ENCODE peak calls at places on chromosomes 16 and 17, in four cellular contexts. Z is RPMI8226, G is A549, R is body of pancreas. I is an unnamed sample.

GRCh38 chr17:64036198-64036922 is 15.9 kb upstream of the ICAM2 start:
- DNase-seq in R (no peak), G (peak), Z (no peak), I (no peak)

GRCh38 chr16:70715113-70715711 is 29.4 kb upstream of the MTSS2 start:
- DNase-seq in R (peak), Z (no peak), G (peak), I (peak)

GRCh38 chr17:73723317-73723716 is 79.1 kb upstream of the SDK2 start:
- DNase-seq in R (no peak), Z (no peak), G (no peak), I (no peak)

GRCh38 chr17:39196820-39197331 is 593 bp downstream of the CACNB1 start:
- DNase-seq in R (no peak), Z (peak), G (peak), I (peak)

GRCh38 chr17:258045-258734 is 76.7 kb upstream of the DOC2B start:
- DNase-seq in Z (no peak), R (peak), G (no peak), I (no peak)

GRCh38 chr17:82416771-82417170 is 1.4 kb upstream of the HEXD start:
- DNase-seq in R (no peak), Z (peak), G (peak), I (no peak)

GRCh38 chr17:32536736-32537646 is 50.2 kb downstream of the CDK5R1 start:
- DNase-seq in G (no peak), Z (peak), R (no peak), I (no peak)

GRCh38 chr16:4290236-4290830 is 17.5 kb upstream of the TFAP4 start:
- DNase-seq in Z (no peak), R (no peak), G (peak), I (no peak)

GRCh38 chr16:6483634-6484033 is 849.0 kb upstream of the RBFOX1 start:
- DNase-seq in G (no peak), R (no peak), Z (no peak), I (no peak)

GRCh38 chr17:63364387-63364786 is 81.7 kb downstream of the CYB561 start:
- DNase-seq in G (no peak), R (no peak), Z (peak), I (no peak)

GRCh38 chr17:39813631-39814030 is 50.5 kb downstream of the IKZF3 start:
- DNase-seq in R (no peak), Z (no peak), G (no peak), I (no peak)

GRCh38 chr16:14286381-14287230 is 215.5 kb downstream of the MRTFB start:
- DNase-seq in G (no peak), R (no peak), Z (peak), I (no peak)

GRCh38 chr17:354651-355556 is 2.3 kb upstream of the RPH3AL start:
- DNase-seq in Z (no peak), G (peak), R (no peak), I (no peak)

GRCh38 chr17:1767358-1767757 is 5.5 kb downstream of the SERPINF1 start:
- DNase-seq in Z (no peak), G (no peak), R (no peak), I (no peak)

GRCh38 chr16:57519796-57520360 is 16.5 kb downstream of the CCDC102A start:
- DNase-seq in Z (peak), R (peak), G (peak), I (peak)

GRCh38 chr16:84947022-84947421 is 64.3 kb downstream of the ZDHHC7 start:
- DNase-seq in R (no peak), Z (peak), G (no peak), I (no peak)

GRCh38 chr16:87380875-87381274 is 2.7 kb downstream of the FBXO31 start:
- DNase-seq in G (no peak), R (no peak), Z (no peak), I (no peak)

GRCh38 chr17:6024576-6024975 is 45.6 kb upstream of the WSCD1 start:
- DNase-seq in G (no peak), Z (no peak), R (no peak), I (no peak)

GRCh38 chr17:80892019-80892855 is 99.4 kb upstream of the CHMP6 start:
- DNase-seq in R (no peak), G (peak), Z (no peak), I (no peak)

GRCh38 chr17:40178021-40178601 is 841 bp downstream of the RAPGEFL1 start:
- DNase-seq in R (no peak), G (no peak), Z (no peak), I (no peak)

GRCh38 chr17:38748329-38749221 is at the start of gene PCGF2:
- DNase-seq in Z (peak), R (peak), G (peak), I (peak)

GRCh38 chr17:80109713-80110446 is 8.5 kb downstream of the GAA start:
- DNase-seq in G (no peak), Z (no peak), R (no peak), I (no peak)

GRCh38 chr16:85878875-85879274 is 20.1 kb upstream of the IRF8 start:
- DNase-seq in Z (no peak), R (no peak), G (peak), I (peak)

GRCh38 chr17:73297934-73298861 is 13.6 kb downstream of the CDC42EP4 start:
- DNase-seq in Z (no peak), G (no peak), R (no peak), I (peak)

GRCh38 chr16:57977418-57978069 is 6.6 kb upstream of the CNGB1 start:
- DNase-seq in G (peak), R (no peak), Z (peak), I (no peak)

GRCh38 chr16:2924901-2925820 is 13.4 kb downstream of the FLYWCH1 start:
- DNase-seq in G (no peak), R (no peak), Z (no peak), I (no peak)

GRCh38 chr16:15509051-15509592 is 74.7 kb downstream of the BMERB1 start:
- DNase-seq in Z (no peak), G (no peak), R (no peak), I (no peak)

GRCh38 chr16:262121-262745 is 13.5 kb downstream of the RGS11 start:
- DNase-seq in R (no peak), G (no peak), Z (no peak), I (no peak)

GRCh38 chr17:42525221-42525620 is 10.8 kb upstream of the NAGLU start:
- DNase-seq in R (no peak), G (no peak), Z (no peak), I (no peak)

GRCh38 chr16:47666434-47666833 is 205.3 kb downstream of the PHKB start:
- DNase-seq in R (no peak), Z (no peak), G (no peak), I (no peak)

GRCh38 chr17:72778161-72779151 is 314.0 kb downstream of the SLC39A11 start:
- DNase-seq in Z (no peak), G (no peak), R (no peak), I (no peak)

GRCh38 chr17:70187383-70187782 is 18.1 kb downstream of the KCNJ2 start:
- DNase-seq in R (no peak), G (no peak), Z (no peak), I (no peak)

GRCh38 chr16:12760819-12761611 is 42.7 kb downstream of the CPPED1 start:
- DNase-seq in R (no peak), G (no peak), Z (no peak), I (no peak)

GRCh38 chr17:21275579-21276339 is 8.8 kb upstream of the MAP2K3 start:
- DNase-seq in Z (peak), R (peak), G (peak), I (peak)

GRCh38 chr16:75379339-75379738 is 54.0 kb downstream of the CFDP1 start:
- DNase-seq in G (no peak), R (no peak), Z (no peak), I (no peak)

GRCh38 chr17:7704601-7705268 is at the start of gene EFNB3:
- DNase-seq in Z (no peak), R (no peak), G (peak), I (peak)

I was measured in thyroid gland.